ENCODE peak calls at places on chromosomes 4 and X, in six cellular contexts. R, L, U, B, H and T are unnamed samples.

GRCh38 chr4:112700679-112701078 is 63.7 kb downstream of the LARP7 start:
- DNase-seq in R (no peak), L (no peak), U (no peak), B (no peak), H (no peak), T (no peak)

GRCh38 chr4:11428701-11429571 is at the start of gene HS3ST1:
- DNase-seq in R (no peak), L (no peak), U (peak), B (peak), H (peak), T (no peak)

GRCh38 chr4:107721436-107722090 is 1.5 kb upstream of the PAPSS1 start:
- DNase-seq in R (no peak), L (no peak), U (peak), B (peak), H (peak), T (no peak)

GRCh38 chrX:79369871-79370270 is 2.7 kb upstream of the ITM2A start:
- DNase-seq in R (no peak), L (no peak), U (no peak), B (no peak), H (no peak), T (no peak)

GRCh38 chrX:120769576-120770341 is 105.9 kb downstream of the CT47B1 start:
- DNase-seq in R (peak), L (peak), U (peak), B (no peak), H (peak), T (no peak)

GRCh38 chrX:24676403-24677024 is 17.2 kb upstream of the POLA1 start:
- DNase-seq in R (no peak), L (no peak), U (no peak), B (peak), H (peak), T (no peak)

GRCh38 chr4:151484396-151485102 is 75.6 kb downstream of the FHIP1A start:
- DNase-seq in R (peak), L (peak), U (no peak), B (peak), H (peak), T (peak)

GRCh38 chr4:147610666-147611065 is 6.5 kb upstream of the TMEM184C start:
- DNase-seq in R (no peak), L (no peak), U (no peak), B (no peak), H (no peak), T (no peak)

GRCh38 chr4:114378306-114378903 is 220.2 kb upstream of the UGT8 start:
- DNase-seq in R (peak), L (peak), U (no peak), B (no peak), H (peak), T (peak)

GRCh38 chrX:78123190-78123589 is 16.3 kb downstream of the TAF9B start:
- DNase-seq in R (no peak), L (peak), U (no peak), B (no peak), H (no peak), T (no peak)

GRCh38 chr4:142984871-142985585 is 138.9 kb upstream of the INPP4B start:
- DNase-seq in R (no peak), L (peak), U (no peak), B (peak), H (peak), T (no peak)

GRCh38 chrX:103688949-103689348 is 2.5 kb upstream of the MORF4L2 start:
- DNase-seq in R (no peak), L (no peak), U (peak), B (no peak), H (peak), T (no peak)

GRCh38 chrX:72584165-72584564 is 11.5 kb upstream of the HDAC8 start:
- DNase-seq in R (no peak), L (no peak), U (no peak), B (no peak), H (no peak), T (no peak)

GRCh38 chr4:165520071-165520470 is 141.3 kb downstream of the CPE start:
- DNase-seq in R (no peak), L (no peak), U (no peak), B (no peak), H (no peak), T (no peak)

GRCh38 chrX:115560211-115560977 is 580 bp upstream of the PLS3 start:
- DNase-seq in R (no peak), L (no peak), U (no peak), B (no peak), H (peak), T (no peak)

GRCh38 chr4:148441624-148441985 is 609 bp downstream of the NR3C2 start:
- DNase-seq in R (no peak), L (no peak), U (no peak), B (no peak), H (no peak), T (no peak)

GRCh38 chr4:130703211-130703920 is 1607.4 kb downstream of the C4orf33 start:
- DNase-seq in R (no peak), L (no peak), U (no peak), B (no peak), H (no peak), T (no peak)

GRCh38 chrX:9529223-9529622 is 64.4 kb downstream of the TBL1X start:
- DNase-seq in R (no peak), L (no peak), U (no peak), B (no peak), H (no peak), T (no peak)

GRCh38 chr4:8568068-8568668 is 12.0 kb upstream of the GPR78 start:
- DNase-seq in R (no peak), L (no peak), U (no peak), B (peak), H (no peak), T (no peak)

GRCh38 chr4:23022032-23022431 is 329.3 kb downstream of the GBA3 start:
- DNase-seq in R (peak), L (peak), U (no peak), B (peak), H (peak), T (no peak)

GRCh38 chr4:113872426-113873260 is 106.8 kb downstream of the ARSJ start:
- DNase-seq in R (no peak), L (no peak), U (no peak), B (no peak), H (no peak), T (no peak)

GRCh38 chr4:188942606-188943005 is 803.4 kb downstream of the TRIML1 start:
- DNase-seq in R (no peak), L (no peak), U (no peak), B (no peak), H (no peak), T (no peak)

GRCh38 chrX:2820131-2820771 is 8.5 kb upstream of the GYG2 start:
- DNase-seq in R (no peak), L (no peak), U (no peak), B (peak), H (no peak), T (no peak)
- TF ChIP-seq CTCF in R (no peak), L (no peak), U (no peak), B (no peak), H (no peak), T (no peak)

DNA sequence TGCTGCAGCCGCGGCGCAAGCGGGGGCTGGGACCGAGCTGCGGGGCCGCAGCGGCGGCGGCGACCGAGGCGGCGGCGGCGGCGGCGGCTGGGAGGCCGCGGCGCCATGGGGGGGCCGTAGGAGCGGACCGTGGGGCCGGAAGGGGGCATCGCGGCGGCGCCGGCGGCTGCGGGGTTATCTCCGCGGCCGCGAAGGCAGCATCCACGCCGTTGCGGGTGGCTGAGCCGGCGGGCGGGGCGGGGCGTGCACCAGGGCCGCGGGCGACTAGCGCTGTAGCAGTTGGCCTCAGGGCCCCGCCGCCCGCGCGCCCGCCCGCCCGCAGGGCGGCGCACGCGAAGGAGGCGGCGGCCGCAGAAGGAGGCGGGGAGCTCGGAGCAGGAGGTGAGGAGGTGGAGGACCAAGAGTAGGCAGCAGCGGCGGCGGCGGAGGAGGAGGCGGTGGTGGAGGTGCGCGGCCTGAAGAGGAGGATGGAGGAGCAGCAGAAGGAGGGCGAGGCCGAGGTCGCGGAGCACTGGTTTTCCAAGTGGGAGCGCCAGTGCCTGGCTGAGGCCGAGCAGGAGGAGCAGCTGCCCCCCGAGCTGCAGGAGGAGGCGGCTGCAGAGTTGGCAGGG is 126.1 kb upstream of the CXorf66 start:
- DNase-seq in R (no peak), L (no peak), U (no peak), B (peak), H (peak), T (no peak)
- TF ChIP-seq CTCF in R (no peak), L (no peak), U (no peak), B (peak), H (no peak), T (no peak)

DNA sequence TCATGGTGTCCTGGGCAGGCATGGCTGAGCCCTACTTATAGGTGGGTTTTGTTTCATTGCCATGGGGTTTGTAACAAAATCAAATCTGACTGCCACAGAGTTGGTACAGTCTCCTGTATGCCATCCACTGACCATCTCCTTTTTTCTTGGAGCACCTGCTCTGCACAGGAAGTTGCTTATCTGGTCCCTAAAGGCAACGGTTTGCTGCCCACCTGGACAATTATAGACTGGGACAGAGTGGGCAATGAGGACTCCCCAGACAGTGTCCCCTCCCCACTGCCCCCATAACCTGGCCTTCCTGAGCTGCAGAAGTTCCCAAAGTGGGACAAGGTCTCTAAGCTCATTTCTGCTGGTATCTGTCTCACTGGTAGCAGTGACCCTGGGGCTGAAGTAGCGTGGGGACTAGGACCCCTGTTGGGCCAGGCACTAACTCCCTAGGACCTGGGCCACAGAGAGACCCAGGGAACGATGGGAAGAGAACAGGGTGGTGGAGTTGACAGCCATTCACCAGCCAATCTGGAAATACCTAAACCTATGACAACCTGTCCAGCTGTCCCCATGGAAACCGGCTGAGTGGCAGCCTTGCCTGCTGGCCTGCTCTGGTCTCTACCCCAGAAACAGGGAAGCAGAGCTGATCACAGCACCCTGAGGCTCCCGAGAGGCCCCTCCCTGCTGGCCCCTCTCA is 64.7 kb downstream of the WFS1 start:
- DNase-seq in R (no peak), L (no peak), U (no peak), B (no peak), H (no peak), T (no peak)
- TF ChIP-seq CTCF in R (no peak), L (no peak), U (no peak), B (no peak), H (no peak), T (no peak)

DNA sequence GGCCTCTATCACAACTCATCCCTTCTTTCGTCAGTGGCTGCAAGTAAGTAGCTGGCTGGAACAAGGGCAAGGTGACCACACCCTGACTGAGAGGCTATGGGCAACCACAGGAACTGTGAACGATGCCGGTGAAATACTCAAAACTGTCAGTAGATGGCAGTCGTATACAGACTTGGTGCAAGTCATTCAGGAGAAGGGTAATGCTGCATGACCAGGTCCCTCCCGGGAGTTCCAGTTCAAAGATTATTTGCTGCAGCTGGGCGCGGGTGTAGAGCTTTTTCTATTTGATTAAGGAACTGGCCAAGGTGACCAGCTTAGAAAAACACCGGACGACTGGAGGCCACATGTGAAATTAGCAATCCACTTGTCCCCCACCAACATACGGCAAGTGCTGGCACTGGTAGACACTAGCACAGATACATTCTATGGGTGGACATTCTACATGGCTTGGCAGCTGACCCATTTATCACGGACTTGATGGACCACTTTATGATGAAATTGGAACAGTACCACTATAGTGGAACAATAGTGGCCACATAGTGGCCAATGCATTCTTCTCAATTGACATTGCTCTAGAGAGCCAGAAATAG is 726.6 kb downstream of the TRAM1L1 start:
- DNase-seq in R (peak), L (peak), U (peak), B (peak), H (peak), T (peak)
- TF ChIP-seq CTCF in R (peak), L (peak), U (peak), B (peak), H (peak), T (peak)

DNA sequence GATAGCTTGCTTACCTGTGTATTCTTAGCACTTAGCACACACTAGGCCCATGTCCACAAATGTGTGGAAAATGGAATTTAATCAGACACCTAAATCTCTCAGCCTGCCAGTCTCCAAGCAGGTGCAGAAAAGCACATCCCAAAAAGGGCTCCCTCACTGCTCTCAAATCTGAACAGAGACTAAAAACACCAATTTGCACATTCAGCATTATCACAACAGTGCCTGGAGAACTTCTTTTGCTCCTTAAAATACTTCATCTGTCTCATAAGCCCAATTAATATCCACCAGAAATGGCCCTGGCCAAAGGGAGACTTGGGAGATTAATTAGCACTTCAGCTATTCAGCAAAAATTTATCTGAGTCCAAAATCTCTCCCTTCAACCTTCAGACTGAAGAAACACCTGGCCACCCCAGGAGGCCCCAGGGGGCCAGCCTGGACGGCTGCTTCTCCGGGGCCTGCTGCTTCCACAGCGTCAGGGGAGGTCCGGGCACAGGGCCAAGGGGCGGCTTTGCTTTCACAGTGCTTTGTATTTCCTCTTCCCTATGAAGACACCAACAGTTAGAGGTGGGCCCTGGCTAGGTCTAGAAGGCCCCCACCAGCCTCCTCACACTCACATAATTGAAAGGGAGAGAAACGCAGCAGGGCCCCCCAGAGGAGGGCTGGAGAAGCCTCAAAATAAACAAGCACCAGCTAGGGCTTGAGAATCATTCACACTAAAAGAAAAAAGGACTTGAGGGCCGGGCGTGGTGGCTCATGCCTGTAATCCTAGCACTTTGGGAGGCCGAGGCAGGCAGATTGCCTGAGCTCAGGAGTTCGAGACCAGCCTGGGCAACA is 18.0 kb downstream of the SCD5 start:
- DNase-seq in R (no peak), L (no peak), U (no peak), B (peak), H (peak), T (no peak)
- TF ChIP-seq CTCF in R (no peak), L (no peak), U (no peak), B (peak), H (peak), T (no peak)

DNA sequence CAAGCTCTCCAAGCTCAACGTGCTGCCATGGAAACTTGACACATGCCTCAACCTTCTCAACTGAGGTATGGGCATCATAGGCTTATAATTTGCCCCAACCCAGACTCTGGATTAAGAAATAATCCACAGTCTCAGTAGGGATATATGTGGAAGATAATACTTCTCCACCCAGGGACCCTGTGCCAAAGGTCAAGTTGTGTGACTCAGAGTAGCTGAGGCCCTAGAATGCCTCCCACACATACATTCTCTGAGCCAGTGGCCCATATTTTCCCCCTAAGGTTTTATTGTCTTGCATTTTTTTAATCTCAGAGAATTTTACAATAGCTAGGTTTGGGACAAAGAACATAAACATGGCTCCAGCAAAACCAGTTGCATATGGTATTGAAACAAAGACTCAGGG is 283.1 kb downstream of the IDS start:
- DNase-seq in R (no peak), L (no peak), U (no peak), B (no peak), H (no peak), T (no peak)
- TF ChIP-seq CTCF in R (no peak), L (no peak), U (no peak), B (no peak), H (no peak), T (no peak)

GRCh38 chrX:130166503-130166777 is 799 bp upstream of the AIFM1 start:
- DNase-seq in R (no peak), L (no peak), U (no peak), B (no peak), H (no peak), T (no peak)
- TF ChIP-seq CTCF in R (no peak), L (no peak), U (no peak), B (no peak), H (no peak), T (no peak)

GRCh38 chr4:105466580-105466979 is 7.3 kb downstream of the PPA2 start:
- DNase-seq in R (no peak), L (no peak), U (no peak), B (no peak), H (no peak), T (no peak)
- TF ChIP-seq CTCF in R (no peak), L (no peak), U (no peak), B (no peak), H (no peak), T (no peak)

GRCh38 chr4:6548882-6549230 is 26.1 kb upstream of the MAN2B2 start:
- DNase-seq in R (no peak), L (no peak), U (no peak), B (no peak), H (no peak), T (no peak)
- TF ChIP-seq CTCF in R (no peak), L (no peak), U (no peak), B (no peak), H (no peak), T (no peak)

GRCh38 chrX:63421411-63421810 is 70.3 kb upstream of the SPIN4 start:
- DNase-seq in R (no peak), L (no peak), U (no peak), B (no peak), H (no peak), T (no peak)
- TF ChIP-seq CTCF in R (peak), L (no peak), U (no peak), B (peak), H (no peak), T (no peak)